ENCODE peak calls at places on chromosomes 6 and 20, in seven cellular contexts. I, W, S, B, Z, Q and G are unnamed samples. For H3K4me1, the result is how much of the 10 kb centered on the place peaks cover.

GRCh38 chr6:160883560-160883959 is 108.0 kb upstream of the MAP3K4 start:
- DNase-seq in I (no peak), W (no peak), S (no peak), B (no peak), Z (no peak), Q (no peak), G (no peak)

GRCh38 chr20:15837563-15837962 is 735.7 kb downstream of the KIF16B start:
- DNase-seq in I (no peak), W (no peak), S (no peak), B (no peak), Z (no peak), Q (no peak), G (no peak)

GRCh38 chr6:25122622-25123237 is 156.4 kb upstream of the CARMIL1 start:
- DNase-seq in I (no peak), W (no peak), S (no peak), B (no peak), Z (no peak), Q (no peak), G (no peak)

GRCh38 chr6:15504040-15504491 is 158.8 kb downstream of the DTNBP1 start:
- DNase-seq in I (peak), W (no peak), S (no peak), B (no peak), Z (no peak), Q (no peak), G (no peak)

GRCh38 chr6:90110971-90111370 is 185.7 kb downstream of the BACH2 start:
- DNase-seq in I (no peak), W (no peak), S (no peak), B (no peak), Z (no peak), Q (no peak), G (no peak)

GRCh38 chr6:165847407-165848098 is 184.5 kb upstream of the PDE10A start:
- DNase-seq in I (no peak), W (peak), S (no peak), B (no peak), Z (no peak), Q (no peak), G (no peak)

GRCh38 chr6:162337412-162337811 is 390.2 kb downstream of the PRKN start:
- DNase-seq in I (no peak), W (no peak), S (no peak), B (no peak), Z (no peak), Q (no peak), G (no peak)

GRCh38 chr20:36336838-36337478 is 30.8 kb downstream of the DLGAP4 start:
- DNase-seq in I (no peak), W (no peak), S (no peak), B (no peak), Z (no peak), Q (no peak), G (peak)

GRCh38 chr6:124076336-124077048 is 272.8 kb downstream of the NKAIN2 start:
- DNase-seq in I (no peak), W (no peak), S (no peak), B (no peak), Z (no peak), Q (no peak), G (no peak)

GRCh38 chr6:53794073-53794719 is 609 bp upstream of the LRRC1 start:
- DNase-seq in I (peak), W (peak), S (peak), B (peak), Z (peak), Q (peak), G (peak)
- H3K4me1 ChIP-seq in I (under half), W (under half), S (under half), B (under half), Z (under half), Q (under half), G (under half)

GRCh38 chr20:35295674-35296073 is 3.4 kb upstream of the FAM83C start:
- DNase-seq in I (no peak), W (no peak), S (no peak), B (no peak), Z (no peak), Q (no peak), G (no peak)

GRCh38 chr20:35295058-35295457 is 2.8 kb upstream of the FAM83C start:
- DNase-seq in I (no peak), W (no peak), S (no peak), B (no peak), Z (no peak), Q (no peak), G (no peak)

GRCh38 chr20:35293303-35294292 is 1.4 kb upstream of the FAM83C start:
- DNase-seq in I (no peak), W (no peak), S (no peak), B (peak), Z (no peak), Q (no peak), G (no peak)

GRCh38 chr20:35292504-35293285 is 470 bp upstream of the FAM83C start:
- DNase-seq in I (no peak), W (no peak), S (no peak), B (peak), Z (no peak), Q (no peak), G (peak)

GRCh38 chr20:35294293-35294685 is 2.1 kb upstream of the FAM83C start:
- DNase-seq in I (no peak), W (no peak), S (no peak), B (peak), Z (no peak), Q (no peak), G (no peak)
- H3K4me1 ChIP-seq in I (under half), W (under half), S (under half), B (under half), Z (under half), Q (under half), G (under half)

DNA sequence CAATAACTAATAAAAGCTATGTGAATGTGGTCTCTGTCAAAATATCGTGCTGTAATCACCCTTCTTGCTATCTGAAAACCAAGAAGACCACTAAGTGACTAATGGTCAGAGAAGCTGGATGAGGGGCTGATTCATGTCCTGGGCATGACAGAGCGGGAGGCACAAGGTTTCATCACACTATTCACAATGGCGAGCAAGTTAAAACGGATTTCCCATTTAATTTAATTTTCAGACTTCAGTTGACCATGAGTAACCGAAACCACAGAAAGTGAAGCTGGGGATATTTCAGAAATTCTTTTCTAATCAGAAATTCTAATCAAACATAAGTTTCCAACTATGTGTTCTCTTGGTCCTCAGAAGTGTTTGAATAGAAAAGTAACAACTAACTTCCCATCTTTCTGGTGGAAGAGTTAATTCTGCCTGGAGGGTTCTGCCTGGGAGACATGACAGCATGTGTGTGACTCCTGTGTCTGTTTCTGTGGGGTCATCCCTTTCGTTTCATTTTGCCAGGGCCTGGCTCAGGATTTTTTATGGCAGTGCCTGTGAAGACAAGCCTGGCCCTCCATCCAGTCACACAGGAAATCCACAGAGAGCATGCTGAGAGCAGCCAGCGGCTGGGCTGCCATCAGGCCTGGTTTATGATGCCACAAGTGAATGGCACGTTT is 98.9 kb downstream of the FAM120B start:
- DNase-seq in I (no peak), W (no peak), S (no peak), B (no peak), Z (no peak), Q (no peak), G (no peak)
- H3K4me1 ChIP-seq in I (under half), W (under half), S (under half), B (under half), Z (under half), Q (under half), G (under half)

DNA sequence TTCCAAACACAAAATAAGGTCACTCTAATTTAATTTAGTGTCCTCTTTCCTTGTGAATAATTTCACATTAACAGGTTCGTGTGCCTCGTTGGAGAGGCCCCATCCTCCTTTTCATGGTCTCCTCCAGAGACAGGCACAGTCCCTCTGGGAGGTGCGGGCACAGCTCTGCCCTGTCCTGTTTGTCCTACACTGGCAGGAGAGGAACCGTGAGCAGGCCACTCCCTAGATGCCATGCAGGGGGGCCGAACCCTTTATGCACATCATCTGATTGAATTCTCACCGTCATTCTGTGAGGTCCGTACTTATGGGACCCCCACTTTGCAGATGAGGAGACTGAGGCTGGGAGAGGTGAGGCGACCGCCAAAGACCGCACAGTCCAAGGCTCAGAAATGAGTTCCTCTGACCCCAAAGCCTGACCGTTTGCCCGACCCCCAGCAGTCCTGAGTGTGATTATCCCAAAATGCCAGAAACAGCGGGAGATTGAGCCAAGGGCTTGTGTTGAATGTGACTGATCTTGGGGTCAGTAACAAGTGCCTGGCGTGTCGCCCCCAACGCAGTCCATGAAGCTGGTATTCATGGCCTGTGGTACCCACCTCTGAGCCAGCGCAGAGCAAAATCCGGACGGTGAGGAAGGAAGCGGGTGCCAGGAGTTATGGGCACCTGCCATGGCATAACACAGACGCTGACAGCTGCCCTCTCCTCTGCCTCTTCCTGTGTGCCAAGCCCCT is 43.5 kb downstream of the PMEPA1 start:
- DNase-seq in I (no peak), W (no peak), S (no peak), B (peak), Z (no peak), Q (no peak), G (peak)
- H3K4me1 ChIP-seq in I (under half), W (under half), S (under half), B (under half), Z (under half), Q (half or more), G (under half)

DNA sequence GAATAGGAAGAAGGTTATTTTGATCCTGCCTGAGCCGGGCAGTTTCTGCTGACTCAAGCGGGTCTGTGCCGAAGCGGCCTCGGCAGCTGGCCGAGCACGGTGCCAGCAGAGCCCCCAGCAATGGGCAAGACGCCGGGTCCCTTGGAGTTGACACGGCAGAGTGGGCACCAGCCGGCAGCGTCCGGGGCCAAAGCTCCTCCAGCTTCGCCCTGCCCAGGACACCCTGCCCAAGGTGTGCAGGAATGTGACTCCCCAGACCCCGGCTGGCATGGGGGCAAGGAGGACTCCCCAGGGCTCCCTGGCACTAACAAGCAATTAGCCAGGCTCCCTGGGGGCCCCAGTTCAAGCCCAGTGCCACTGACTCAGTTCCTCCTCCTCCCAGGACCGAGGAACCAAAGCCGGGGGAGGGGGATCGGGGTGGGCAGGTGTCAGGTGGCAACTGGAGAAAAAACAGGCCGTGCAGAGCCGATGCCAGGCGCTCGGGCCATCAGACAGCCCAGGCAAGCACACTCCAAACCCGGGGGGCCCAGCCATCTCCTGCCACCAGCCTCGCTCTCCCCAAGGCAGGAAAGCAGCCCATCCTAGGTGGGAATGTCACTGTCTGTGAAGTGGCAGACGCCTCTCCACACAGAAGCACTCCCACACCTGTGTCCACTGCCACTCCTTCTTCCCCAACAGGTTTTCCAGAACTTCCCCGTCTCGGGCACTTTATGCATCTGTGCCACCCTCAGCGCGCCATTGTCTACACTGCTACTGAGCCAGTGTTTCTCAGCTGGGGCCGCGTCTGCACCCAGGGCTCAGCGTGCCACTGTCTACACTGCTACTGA is 41.2 kb upstream of the ZBP1 start:
- DNase-seq in I (peak), W (no peak), S (no peak), B (peak), Z (peak), Q (no peak), G (peak)
- H3K4me1 ChIP-seq in I (under half), W (under half), S (under half), B (under half), Z (under half), Q (half or more), G (under half)

GRCh38 chr6:139129284-139129683 is 5.6 kb upstream of the HECA start:
- DNase-seq in I (no peak), W (no peak), S (no peak), B (no peak), Z (no peak), Q (no peak), G (no peak)
- H3K4me1 ChIP-seq in I (under half), W (under half), S (under half), B (under half), Z (under half), Q (under half), G (under half)

GRCh38 chr20:63470410-63470809 is 2.0 kb downstream of the KCNQ2 start:
- DNase-seq in I (no peak), W (no peak), S (no peak), B (no peak), Z (no peak), Q (no peak), G (no peak)

GRCh38 chr20:63468421-63468820 is 4.0 kb downstream of the KCNQ2 start:
- DNase-seq in I (no peak), W (no peak), S (no peak), B (no peak), Z (no peak), Q (no peak), G (no peak)

GRCh38 chr20:63467294-63468083 is 5.0 kb downstream of the KCNQ2 start:
- DNase-seq in I (no peak), W (no peak), S (no peak), B (no peak), Z (no peak), Q (no peak), G (no peak)

GRCh38 chr20:63469713-63470101 is 2.7 kb downstream of the KCNQ2 start:
- DNase-seq in I (no peak), W (no peak), S (no peak), B (no peak), Z (no peak), Q (no peak), G (no peak)

DNA sequence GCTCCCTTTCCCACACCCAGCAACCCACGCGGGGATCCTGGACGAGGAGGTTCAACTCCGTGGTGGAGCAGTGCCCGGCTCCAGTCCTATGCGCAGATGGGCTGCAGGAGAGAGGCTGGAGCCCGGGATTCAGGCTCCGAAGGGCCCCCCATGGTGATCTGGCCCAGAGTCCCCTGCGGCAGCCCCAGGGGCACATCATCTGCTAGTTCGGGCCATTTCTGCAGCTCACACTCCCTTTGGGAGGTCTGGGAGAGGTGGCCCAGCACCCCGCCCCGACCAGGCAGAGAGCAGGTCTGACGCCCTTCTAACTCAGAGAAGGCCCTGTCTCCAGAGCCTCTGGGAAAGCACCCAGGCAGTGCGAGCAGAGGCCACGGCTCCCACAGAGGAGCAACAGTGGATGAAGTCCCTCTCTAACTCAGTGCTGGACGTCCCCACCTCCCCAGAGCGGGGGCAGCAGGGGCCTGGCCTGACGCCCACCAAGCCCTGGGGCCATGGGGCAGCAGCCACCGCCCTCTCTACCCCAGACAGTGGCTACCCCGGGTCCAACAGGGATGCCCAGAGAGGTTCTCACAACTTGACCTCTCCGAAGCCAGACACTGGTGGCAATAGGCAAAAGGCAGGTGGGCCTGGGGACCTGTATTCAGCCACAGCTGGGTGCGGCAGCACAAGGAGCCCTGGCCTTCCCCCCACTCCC is 3.3 kb downstream of the KCNQ2 start:
- DNase-seq in I (no peak), W (no peak), S (no peak), B (no peak), Z (no peak), Q (no peak), G (no peak)
- H3K4me1 ChIP-seq in I (under half), W (under half), S (under half), B (under half), Z (under half), Q (under half), G (under half)

DNA sequence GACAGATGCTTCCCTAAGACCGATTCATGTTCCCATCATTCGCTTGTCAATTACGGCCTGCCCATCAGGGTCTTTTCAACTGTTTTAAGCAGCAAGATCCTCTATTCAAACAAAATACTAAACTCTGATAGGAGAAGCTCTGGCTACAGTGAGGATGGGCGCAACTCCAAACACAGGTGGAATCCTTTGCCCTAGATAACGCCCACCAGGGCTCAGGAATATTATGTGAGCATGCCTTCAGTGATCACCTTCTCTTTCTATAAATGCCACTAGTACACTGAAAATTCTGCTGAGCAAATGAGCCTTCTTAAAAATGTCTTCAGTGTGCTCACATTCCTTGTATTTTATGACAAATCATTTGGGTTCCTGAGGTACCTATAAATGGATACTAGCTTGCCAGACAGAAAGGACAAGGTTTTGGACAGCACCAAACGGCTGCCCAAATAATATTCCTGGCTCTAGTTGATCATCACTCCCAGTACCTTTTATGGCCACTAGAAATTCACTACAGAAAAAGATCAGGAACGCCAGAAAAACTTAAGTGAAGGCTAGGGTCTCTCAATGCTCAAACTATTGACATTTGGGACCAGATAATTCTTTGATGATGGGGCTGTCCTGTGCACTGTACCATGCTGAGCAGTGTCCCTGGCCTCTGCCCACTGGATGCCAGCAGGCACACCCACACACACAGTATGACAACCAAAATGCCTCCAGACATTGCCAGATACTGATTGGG is 13.1 kb downstream of the ZNF217 start:
- DNase-seq in I (no peak), W (no peak), S (no peak), B (no peak), Z (no peak), Q (no peak), G (peak)
- H3K4me1 ChIP-seq in I (half or more), W (under half), S (under half), B (under half), Z (under half), Q (half or more), G (half or more)

GRCh38 chr6:37173573-37174195 is 3.7 kb downstream of the PIM1 start:
- DNase-seq in I (no peak), W (no peak), S (no peak), B (no peak), Z (no peak), Q (no peak), G (peak)

GRCh38 chr6:37175332-37176267 is 5.6 kb downstream of the PIM1 start:
- DNase-seq in I (no peak), W (no peak), S (peak), B (no peak), Z (no peak), Q (no peak), G (no peak)

GRCh38 chr6:37174515-37175331 is 4.8 kb downstream of the PIM1 start:
- DNase-seq in I (no peak), W (no peak), S (peak), B (no peak), Z (no peak), Q (no peak), G (no peak)

GRCh38 chr6:37172991-37173572 is 3.1 kb downstream of the PIM1 start:
- DNase-seq in I (no peak), W (no peak), S (no peak), B (no peak), Z (no peak), Q (no peak), G (no peak)

GRCh38 chr6:37174196-37174514 is 4.2 kb downstream of the PIM1 start:
- DNase-seq in I (no peak), W (no peak), S (peak), B (no peak), Z (no peak), Q (no peak), G (no peak)
- H3K4me1 ChIP-seq in I (under half), W (under half), S (under half), B (under half), Z (under half), Q (under half), G (half or more)